ENCODE peak calls at places on chromosomes 3 and 15, in ten cellular contexts. D, J, A, I, H, L, W, T, R and P are unnamed samples. For H3K9me3, the result is how much of the 10 kb centered on the place peaks cover.

GRCh38 chr15:90582553-90582952 is 52.8 kb downstream of the CRTC3 start:
- DNase-seq in D (no peak), J (no peak), A (no peak), I (no peak), H (no peak), L (no peak), W (no peak), T (no peak), R (no peak), P (no peak)

GRCh38 chr3:138267083-138267482 is 62.6 kb downstream of the NME9 start:
- DNase-seq in D (no peak), J (no peak), A (no peak), I (no peak), H (no peak), L (no peak), W (no peak), T (no peak), R (no peak), P (no peak)

GRCh38 chr3:127735767-127736693 is 63.3 kb downstream of the ABTB1 start:
- DNase-seq in D (peak), J (peak), A (no peak), I (peak), H (peak), L (peak), W (no peak), T (no peak), R (peak), P (no peak)

GRCh38 chr3:23288286-23288685 is 85.2 kb downstream of the UBE2E2 start:
- DNase-seq in D (no peak), J (no peak), A (no peak), I (no peak), H (peak), L (peak), W (no peak), T (no peak), R (no peak), P (no peak)

GRCh38 chr3:107198522-107199271 is 178.5 kb upstream of the CCDC54 start:
- DNase-seq in D (no peak), J (no peak), A (no peak), I (no peak), H (no peak), L (peak), W (no peak), T (no peak), R (no peak), P (no peak)

GRCh38 chr3:128763967-128764366 is 38.0 kb downstream of the RAB7A start:
- DNase-seq in D (no peak), J (no peak), A (no peak), I (no peak), H (no peak), L (no peak), W (no peak), T (no peak), R (no peak), P (no peak)

GRCh38 chr3:142896201-142896755 is 7.4 kb upstream of the PCOLCE2 start:
- DNase-seq in D (no peak), J (no peak), A (no peak), I (no peak), H (no peak), L (peak), W (no peak), T (no peak), R (no peak), P (no peak)

GRCh38 chr3:14113964-14114667 is 10.6 kb downstream of the CHCHD4 start:
- DNase-seq in D (no peak), J (no peak), A (no peak), I (no peak), H (no peak), L (no peak), W (no peak), T (no peak), R (no peak), P (no peak)

GRCh38 chr15:44537728-44538240 is 837 bp downstream of the EIF3J start:
- DNase-seq in D (no peak), J (no peak), A (no peak), I (no peak), H (peak), L (no peak), W (no peak), T (peak), R (no peak), P (no peak)

GRCh38 chr3:64351713-64352595 is 126.7 kb upstream of the PRICKLE2 start:
- DNase-seq in D (peak), J (no peak), A (no peak), I (no peak), H (no peak), L (peak), W (no peak), T (no peak), R (no peak), P (no peak)

GRCh38 chr3:56593455-56594158 is 36.6 kb downstream of the CCDC66 start:
- DNase-seq in D (no peak), J (no peak), A (no peak), I (no peak), H (no peak), L (no peak), W (peak), T (peak), R (no peak), P (no peak)

GRCh38 chr3:63655519-63655918 is 3.0 kb downstream of the SNTN start:
- DNase-seq in D (no peak), J (no peak), A (no peak), I (no peak), H (no peak), L (peak), W (no peak), T (no peak), R (no peak), P (no peak)

GRCh38 chr15:92011611-92012367 is 158.3 kb downstream of the SLCO3A1 start:
- DNase-seq in D (peak), J (no peak), A (no peak), I (no peak), H (peak), L (peak), W (no peak), T (peak), R (no peak), P (no peak)

GRCh38 chr3:186798239-186798638 is 8.0 kb downstream of the RFC4 start:
- DNase-seq in D (no peak), J (no peak), A (no peak), I (no peak), H (no peak), L (no peak), W (no peak), T (no peak), R (no peak), P (no peak)

GRCh38 chr3:100184960-100185566 is 70.8 kb upstream of the FILIP1L start:
- DNase-seq in D (no peak), J (no peak), A (no peak), I (no peak), H (no peak), L (no peak), W (no peak), T (no peak), R (no peak), P (no peak)

GRCh38 chr15:48062476-48062875 is 58.3 kb upstream of the SLC24A5 start:
- DNase-seq in D (no peak), J (no peak), A (no peak), I (no peak), H (no peak), L (peak), W (no peak), T (no peak), R (no peak), P (no peak)

GRCh38 chr3:147653309-147653923 is 244.3 kb downstream of the ZIC1 start:
- DNase-seq in D (no peak), J (no peak), A (no peak), I (no peak), H (no peak), L (no peak), W (no peak), T (no peak), R (no peak), P (no peak)

GRCh38 chr15:40051616-40052415 is 12.8 kb upstream of the SRP14 start:
- DNase-seq in D (peak), J (no peak), A (no peak), I (no peak), H (no peak), L (no peak), W (no peak), T (no peak), R (no peak), P (no peak)

GRCh38 chr15:41233367-41233771 is 2.3 kb downstream of the CHP1 start:
- DNase-seq in D (peak), J (no peak), A (no peak), I (no peak), H (no peak), L (peak), W (no peak), T (no peak), R (no peak), P (no peak)

GRCh38 chr3:152362086-152362485 is 93.4 kb downstream of the MBNL1 start:
- DNase-seq in D (no peak), J (no peak), A (no peak), I (no peak), H (no peak), L (no peak), W (no peak), T (no peak), R (no peak), P (no peak)

GRCh38 chr15:60507596-60508424 is 28.9 kb upstream of the ICE2 start:
- DNase-seq in D (peak), J (no peak), A (peak), I (no peak), H (peak), L (peak), W (peak), T (peak), R (no peak), P (no peak)

GRCh38 chr3:14200841-14201240 is 22.2 kb downstream of the LSM3 start:
- DNase-seq in D (no peak), J (no peak), A (no peak), I (no peak), H (no peak), L (no peak), W (no peak), T (no peak), R (no peak), P (no peak)

GRCh38 chr3:114411292-114411691 is 117.5 kb downstream of the TIGIT start:
- DNase-seq in D (no peak), J (no peak), A (no peak), I (no peak), H (no peak), L (peak), W (no peak), T (no peak), R (no peak), P (no peak)

GRCh38 chr3:141726483-141726882 is 11.6 kb upstream of the RNF7 start:
- DNase-seq in D (no peak), J (no peak), A (no peak), I (no peak), H (peak), L (no peak), W (no peak), T (no peak), R (no peak), P (no peak)

DNA sequence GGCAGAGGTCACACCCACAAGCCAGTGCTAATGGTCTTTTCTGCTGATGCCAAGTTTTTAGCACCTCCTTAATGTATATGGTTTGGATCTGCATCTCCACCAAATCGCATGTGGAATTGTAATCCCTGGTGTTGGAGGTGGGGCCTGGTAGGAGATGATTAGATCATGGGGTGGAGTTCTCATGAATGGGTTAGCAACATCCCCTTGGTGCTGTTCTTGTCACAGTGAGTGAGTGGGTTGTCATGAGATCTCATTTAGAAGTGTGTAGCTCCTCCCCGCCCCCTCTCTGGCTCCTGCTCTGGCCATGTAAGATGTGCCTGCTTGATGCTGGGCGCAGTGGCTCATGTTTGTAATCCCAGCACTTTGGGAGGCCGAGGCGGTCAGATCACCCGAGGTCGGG is 37.3 kb upstream of the KLHL6 start:
- DNase-seq in D (no peak), J (no peak), A (no peak), I (no peak), H (no peak), L (no peak), W (no peak), T (no peak), R (no peak), P (peak)
- H3K9me3 ChIP-seq in D (under half), J (under half), A (under half), I (under half), H (under half), L (under half), W (under half), T (under half), R (under half), P (under half)

GRCh38 chr15:98292442-98293240 is 332.1 kb downstream of the ARRDC4 start:
- DNase-seq in D (no peak), J (peak), A (peak), I (peak), H (peak), L (peak), W (no peak), T (no peak), R (no peak), P (no peak)

GRCh38 chr15:98286200-98286599 is 325.7 kb downstream of the ARRDC4 start:
- DNase-seq in D (no peak), J (no peak), A (no peak), I (no peak), H (no peak), L (no peak), W (no peak), T (no peak), R (no peak), P (peak)

GRCh38 chr15:98289747-98290146 is 329.2 kb downstream of the ARRDC4 start:
- DNase-seq in D (no peak), J (no peak), A (no peak), I (no peak), H (no peak), L (no peak), W (no peak), T (no peak), R (no peak), P (no peak)

GRCh38 chr15:98286831-98287230 is 326.3 kb downstream of the ARRDC4 start:
- DNase-seq in D (no peak), J (no peak), A (no peak), I (no peak), H (no peak), L (no peak), W (no peak), T (no peak), R (no peak), P (no peak)

GRCh38 chr15:98288091-98288590 is 327.6 kb downstream of the ARRDC4 start:
- DNase-seq in D (no peak), J (no peak), A (no peak), I (no peak), H (no peak), L (no peak), W (no peak), T (no peak), R (no peak), P (no peak)
- H3K9me3 ChIP-seq in D (under half), J (under half), A (under half), I (under half), H (under half), L (under half), W (under half), T (under half), R (under half), P (under half)

GRCh38 chr3:20857636-20858035 is 671.6 kb upstream of the SGO1 start:
- DNase-seq in D (no peak), J (no peak), A (no peak), I (no peak), H (no peak), L (no peak), W (no peak), T (no peak), R (no peak), P (no peak)
- H3K9me3 ChIP-seq in D (under half), J (under half), A (under half), I (under half), H (under half), L (under half), W (under half), T (under half), R (under half), P (under half)

GRCh38 chr3:169268942-169269460 is 394.5 kb downstream of the MECOM start:
- DNase-seq in D (no peak), J (no peak), A (no peak), I (no peak), H (no peak), L (no peak), W (no peak), T (no peak), R (no peak), P (no peak)

GRCh38 chr3:169266986-169267385 is 396.5 kb downstream of the MECOM start:
- DNase-seq in D (no peak), J (no peak), A (no peak), I (no peak), H (no peak), L (no peak), W (no peak), T (no peak), R (no peak), P (no peak)

GRCh38 chr3:169268286-169268776 is 395.2 kb downstream of the MECOM start:
- DNase-seq in D (no peak), J (no peak), A (no peak), I (no peak), H (no peak), L (no peak), W (no peak), T (no peak), R (no peak), P (no peak)

GRCh38 chr3:169266351-169266750 is 397.2 kb downstream of the MECOM start:
- DNase-seq in D (no peak), J (no peak), A (no peak), I (no peak), H (no peak), L (no peak), W (no peak), T (no peak), R (no peak), P (no peak)

DNA sequence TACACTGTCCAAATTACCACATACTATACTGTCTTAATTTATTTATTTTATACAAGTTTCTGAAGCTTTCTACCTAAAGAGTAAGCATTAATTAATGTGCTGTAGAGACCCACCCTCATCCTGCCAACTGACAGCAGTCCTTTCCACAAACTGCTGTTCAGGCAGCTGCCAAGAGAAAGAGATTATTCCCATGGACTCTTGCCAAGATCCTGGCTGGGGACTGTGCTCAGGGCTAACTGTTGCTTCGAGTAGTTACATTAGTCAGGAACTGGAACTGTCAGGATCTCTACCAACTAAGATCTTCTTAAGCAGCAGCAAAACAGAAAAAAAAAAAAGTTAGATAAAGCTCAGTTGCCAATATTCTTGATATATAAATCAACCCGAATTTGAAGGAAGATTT is 398.8 kb downstream of the MECOM start:
- DNase-seq in D (peak), J (no peak), A (no peak), I (no peak), H (no peak), L (peak), W (no peak), T (no peak), R (no peak), P (no peak)
- H3K9me3 ChIP-seq in D (under half), J (under half), A (under half), I (under half), H (under half), L (under half), W (under half), T (under half), R (under half), P (under half)

GRCh38 chr3:61030469-61031035 is 220.7 kb downstream of the FHIT start:
- DNase-seq in D (no peak), J (no peak), A (no peak), I (no peak), H (no peak), L (no peak), W (no peak), T (no peak), R (no peak), P (no peak)
- H3K9me3 ChIP-seq in D (under half), J (under half), A (under half), I (under half), H (half or more), L (under half), W (under half), T (under half), R (under half), P (under half)

GRCh38 chr3:192039593-192039992 is 578.6 kb downstream of the PYDC2 start:
- DNase-seq in D (no peak), J (no peak), A (no peak), I (no peak), H (no peak), L (no peak), W (no peak), T (no peak), R (no peak), P (no peak)

GRCh38 chr3:192038726-192039125 is 577.8 kb downstream of the PYDC2 start:
- DNase-seq in D (peak), J (no peak), A (no peak), I (no peak), H (no peak), L (no peak), W (no peak), T (no peak), R (no peak), P (no peak)

GRCh38 chr3:192042116-192042515 is 581.2 kb downstream of the PYDC2 start:
- DNase-seq in D (no peak), J (no peak), A (no peak), I (no peak), H (peak), L (no peak), W (no peak), T (no peak), R (no peak), P (no peak)
- H3K9me3 ChIP-seq in D (under half), J (under half), A (under half), I (under half), H (under half), L (under half), W (under half), T (under half), R (under half), P (under half)

GRCh38 chr3:86989611-86990010 is 1.3 kb downstream of the VGLL3 start:
- DNase-seq in D (no peak), J (no peak), A (no peak), I (no peak), H (no peak), L (no peak), W (no peak), T (no peak), R (no peak), P (no peak)
- H3K9me3 ChIP-seq in D (under half), J (under half), A (under half), I (under half), H (under half), L (under half), W (under half), T (under half), R (under half), P (under half)

GRCh38 chr15:25237291-25237978 is 201.4 kb downstream of the UBE3A start:
- DNase-seq in D (no peak), J (no peak), A (no peak), I (no peak), H (no peak), L (no peak), W (no peak), T (no peak), R (no peak), P (no peak)
- H3K9me3 ChIP-seq in D (under half), J (under half), A (under half), I (under half), H (under half), L (under half), W (under half), T (under half), R (under half), P (under half)

DNA sequence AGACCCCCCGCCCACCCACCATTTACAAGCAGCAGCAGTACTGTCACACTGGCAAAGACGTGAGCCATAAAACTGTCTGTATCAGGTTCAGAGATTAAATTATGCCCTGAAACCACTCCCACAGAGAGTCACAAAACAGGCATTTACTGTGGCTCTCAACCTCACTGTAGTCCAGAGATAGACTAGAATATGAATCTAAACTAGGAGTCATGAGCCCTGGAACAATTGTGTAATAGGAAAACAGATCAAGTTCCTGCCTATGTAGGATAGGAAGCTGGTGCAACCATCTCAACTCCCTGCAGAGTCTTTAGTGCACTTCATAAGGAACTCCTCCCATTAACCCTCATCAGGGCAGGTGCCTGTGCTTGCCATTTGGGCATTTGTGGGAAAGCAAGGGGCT is 61.7 kb downstream of the FAM227B start:
- DNase-seq in D (no peak), J (no peak), A (no peak), I (no peak), H (no peak), L (peak), W (no peak), T (no peak), R (no peak), P (no peak)
- H3K9me3 ChIP-seq in D (under half), J (under half), A (under half), I (half or more), H (under half), L (under half), W (half or more), T (under half), R (under half), P (under half)